ENCODE peak calls at places on chromosomes 12 and 14, in eight cellular contexts. E, Y, A, G, C, R, Z and J are unnamed samples.

GRCh38 chr12:49230176-49230575 is 34.7 kb upstream of the TUBA1C start:
- DNase-seq in E (no peak), Y (no peak), A (no peak), G (no peak), C (no peak), R (no peak), Z (no peak), J (no peak)

GRCh38 chr12:22443379-22444316 is 100.7 kb downstream of the C2CD5 start:
- DNase-seq in E (peak; percentile 17), Y (peak; percentile 6), A (no peak), G (peak; percentile 83), C (peak; percentile 57), R (peak; percentile 86), Z (peak; percentile 54), J (peak; percentile 85)

GRCh38 chr12:111447571-111448265 is 42.0 kb downstream of the SH2B3 start:
- DNase-seq in E (no peak), Y (no peak), A (peak; percentile 31), G (no peak), C (no peak), R (no peak), Z (no peak), J (no peak)

GRCh38 chr14:58501214-58501816 is 73.8 kb downstream of the KIAA0586 start:
- DNase-seq in E (peak; percentile 74), Y (no peak), A (no peak), G (peak; percentile 72), C (peak; percentile 37), R (peak; percentile 91), Z (no peak), J (peak; percentile 92)

GRCh38 chr14:52590318-52590717 is 37.7 kb downstream of the GPR137C start:
- DNase-seq in E (no peak), Y (no peak), A (no peak), G (no peak), C (no peak), R (no peak), Z (no peak), J (no peak)

GRCh38 chr14:68297871-68298468 is 478.4 kb downstream of the RAD51B start:
- DNase-seq in E (no peak), Y (no peak), A (no peak), G (no peak), C (no peak), R (peak; percentile 72), Z (no peak), J (peak; percentile 56)

GRCh38 chr14:93963692-93964091 is 12.7 kb downstream of the ASB2 start:
- DNase-seq in E (no peak), Y (no peak), A (no peak), G (no peak), C (no peak), R (no peak), Z (no peak), J (no peak)

GRCh38 chr12:26940820-26941219 is 2.5 kb downstream of the FGFR1OP2 start:
- DNase-seq in E (no peak), Y (no peak), A (no peak), G (no peak), C (no peak), R (peak; percentile 59), Z (no peak), J (peak; percentile 42)

GRCh38 chr12:84874825-84875139 is 37.8 kb downstream of the SLC6A15 start:
- DNase-seq in E (no peak), Y (no peak), A (no peak), G (no peak), C (no peak), R (no peak), Z (no peak), J (no peak)
- TF ChIP-seq CTCF in E (no peak), Y (no peak), A (no peak), G (no peak), C (no peak), R (no peak), Z (no peak), J (no peak)

GRCh38 chr12:54038260-54038759 is 5.5 kb downstream of the HOXC5 start:
- DNase-seq in E (no peak), Y (no peak), A (no peak), G (no peak), C (no peak), R (no peak), Z (no peak), J (no peak)

GRCh38 chr12:54040648-54041047 is 7.8 kb downstream of the HOXC5 start:
- DNase-seq in E (no peak), Y (no peak), A (no peak), G (no peak), C (no peak), R (no peak), Z (no peak), J (no peak)

GRCh38 chr12:54040148-54040494 is 7.3 kb downstream of the HOXC5 start:
- DNase-seq in E (no peak), Y (no peak), A (no peak), G (no peak), C (peak; percentile 70), R (no peak), Z (no peak), J (no peak)

GRCh38 chr12:54038760-54039414 is 6.0 kb downstream of the HOXC5 start:
- DNase-seq in E (no peak), Y (no peak), A (no peak), G (no peak), C (no peak), R (no peak), Z (no peak), J (no peak)

GRCh38 chr12:54039417-54040147 is 6.7 kb downstream of the HOXC5 start:
- DNase-seq in E (no peak), Y (no peak), A (no peak), G (no peak), C (no peak), R (no peak), Z (no peak), J (peak; percentile 78)
- H3K4me3 ChIP-seq in E (no peak overlapping the region), Y (no peak overlapping the region), A (peak overlapping the region; percentile 21), G (no peak overlapping the region), C (no peak overlapping the region), R (no peak overlapping the region), Z (no peak overlapping the region), J (no peak overlapping the region)

GRCh38 chr14:22380511-22381455 is 208.2 kb downstream of the DAD1 start:
- DNase-seq in E (no peak), Y (no peak), A (no peak), G (no peak), C (no peak), R (no peak), Z (no peak), J (peak; percentile 55)

GRCh38 chr14:22378181-22378580 is 210.8 kb downstream of the DAD1 start:
- DNase-seq in E (no peak), Y (no peak), A (no peak), G (no peak), C (no peak), R (no peak), Z (no peak), J (no peak)

GRCh38 chr14:22370084-22370847 is 218.8 kb downstream of the DAD1 start:
- DNase-seq in E (no peak), Y (peak; percentile 39), A (no peak), G (no peak), C (no peak), R (peak; percentile 58), Z (no peak), J (peak; percentile 84)

GRCh38 chr14:22379727-22380126 is 209.3 kb downstream of the DAD1 start:
- DNase-seq in E (no peak), Y (no peak), A (no peak), G (no peak), C (no peak), R (no peak), Z (no peak), J (peak; percentile 32)

DNA sequence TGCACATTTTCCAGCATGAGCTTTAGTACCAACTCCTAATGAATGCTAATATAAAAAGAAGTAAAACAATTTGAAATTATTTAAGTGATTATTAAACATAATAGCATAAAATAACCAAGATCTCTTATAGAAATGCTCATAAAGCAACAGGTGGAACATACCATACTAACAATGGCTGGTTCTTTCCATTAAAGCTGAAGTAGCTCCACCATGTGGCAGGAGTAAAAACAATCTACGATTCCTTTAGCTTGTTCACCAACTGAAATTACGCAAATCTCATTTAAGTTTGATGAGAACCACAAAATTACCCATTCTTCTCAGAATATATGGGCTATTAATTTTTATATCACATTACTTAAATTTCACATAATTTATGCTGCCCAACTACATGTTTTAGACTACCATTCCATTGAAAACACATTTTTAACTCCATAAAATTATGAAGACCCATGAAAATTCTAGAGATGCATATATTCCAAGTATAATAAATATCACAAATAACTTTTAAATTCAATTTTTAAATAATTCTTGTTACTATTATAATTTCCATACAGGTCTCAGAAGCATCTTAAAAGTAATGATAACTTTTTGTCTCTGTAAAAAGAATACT is 213.6 kb downstream of the DAD1 start:
- DNase-seq in E (no peak), Y (no peak), A (no peak), G (no peak), C (peak; percentile 21), R (peak; percentile 69), Z (no peak), J (peak; percentile 73)
- TF ChIP-seq CTCF in E (peak; percentile 39), Y (peak; percentile 43), A (peak; percentile 55), G (peak; percentile 48), C (peak; percentile 71), R (peak; percentile 58), Z (peak; percentile 47), J (peak; percentile 59)

DNA sequence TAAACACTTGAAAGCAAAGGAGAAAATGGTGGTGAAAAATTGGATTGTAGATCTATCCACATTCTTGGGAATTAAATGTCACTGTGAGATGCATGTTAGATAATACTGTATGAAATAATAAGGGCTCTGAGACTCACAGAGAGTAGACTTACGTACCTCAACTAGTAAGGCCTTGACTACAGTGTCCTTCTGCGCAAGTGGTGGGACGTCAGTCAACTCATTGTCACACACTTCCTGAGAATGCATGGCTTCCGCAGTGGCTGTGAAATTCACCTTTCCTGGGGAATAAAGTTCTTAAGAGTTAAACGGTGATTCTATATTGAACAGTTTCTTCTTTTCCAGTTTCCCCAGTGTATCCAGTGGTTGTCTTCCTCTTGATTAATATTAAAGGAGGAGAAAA is 32.6 kb upstream of the PZP start:
- DNase-seq in E (no peak), Y (no peak), A (no peak), G (no peak), C (no peak), R (no peak), Z (no peak), J (no peak)
- H3K4me3 ChIP-seq in E (no peak overlapping the region), Y (peak overlapping the region; percentile 74), A (peak overlapping the region; percentile 44), G (peak overlapping the region; percentile 32), C (no peak overlapping the region), R (no peak overlapping the region), Z (no peak overlapping the region), J (no peak overlapping the region)

DNA sequence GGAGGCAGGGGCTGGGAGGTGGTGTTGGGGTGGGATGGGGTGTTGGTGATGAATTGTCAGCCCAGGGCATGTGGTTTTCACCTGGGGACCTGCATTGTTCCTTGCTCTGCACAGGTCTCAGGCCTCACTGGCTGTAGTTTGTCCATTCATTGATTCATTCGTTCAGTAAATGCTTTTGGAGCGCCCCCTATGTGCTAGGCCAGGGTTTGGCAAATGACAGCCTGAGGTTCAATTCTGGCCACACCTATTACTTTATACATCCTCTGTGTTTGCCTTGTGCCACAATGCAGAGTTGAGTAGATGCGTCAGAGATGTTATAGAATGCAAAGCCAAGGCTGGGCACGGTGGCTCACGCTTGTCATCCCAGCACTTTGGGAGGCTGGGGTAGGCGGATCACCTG is 4.7 kb downstream of the ADCK1 start:
- DNase-seq in E (no peak), Y (no peak), A (no peak), G (no peak), C (no peak), R (peak; percentile 12), Z (peak; percentile 31), J (peak; percentile 33)
- TF ChIP-seq CTCF in E (no peak), Y (no peak), A (no peak), G (no peak), C (peak; percentile 42), R (peak; percentile 44), Z (peak; percentile 27), J (peak; percentile 40)

GRCh38 chr12:3869860-3870259 is 3.3 kb downstream of the PARP11 start:
- DNase-seq in E (no peak), Y (no peak), A (no peak), G (no peak), C (no peak), R (no peak), Z (no peak), J (no peak)
- H3K4me3 ChIP-seq in E (no peak overlapping the region), Y (peak overlapping the region; percentile 40), A (no peak overlapping the region), G (no peak overlapping the region), C (no peak overlapping the region), R (no peak overlapping the region), Z (no peak overlapping the region), J (no peak overlapping the region)